ENCODE peak calls at places on chromosomes 7 and 10, in eight cellular contexts. One of them, this sample, is unnamed.
A peak's percentile ranks its signal among the peaks of the same experiment; 100 is the strongest.

GRCh38 chr10:26739087-26739631 is 41.7 kb downstream of the PDSS1 start:
- DNase-seq in HEK293T: no peak
- DNase-seq in GF-D8: no peak
- DNase-seq in T-helper 2 cell: peak; percentile 86
- DNase-seq in stimulated activated CD4-positive, alpha-beta T cell treated with anti-CD3 and anti-CD28 coated beads, Interleukin-15, amount 100 ng/mL, for 24 hours: peak; percentile 44
- DNase-seq in renal cortical epithelial cell: no peak
- DNase-seq in activated effector memory CD4-positive, alpha-beta T cell treated with anti-CD3 and anti-CD28 coated beads, Interleukin-2, amount 50 U/mL, for 16 hours: no peak
- DNase-seq in iPS DF 6.9: no peak
- DNase-seq in this sample: no peak

GRCh38 chr10:93542358-93542791 is 24.1 kb upstream of the FFAR4 start:
- DNase-seq in stimulated activated CD4-positive, alpha-beta T cell treated with anti-CD3 and anti-CD28 coated beads, Interleukin-15, amount 100 ng/mL, for 24 hours: no peak
- DNase-seq in activated effector memory CD4-positive, alpha-beta T cell treated with anti-CD3 and anti-CD28 coated beads, Interleukin-2, amount 50 U/mL, for 16 hours: no peak
- DNase-seq in GF-D8: no peak
- DNase-seq in iPS DF 6.9: no peak
- DNase-seq in T-helper 2 cell: no peak
- DNase-seq in HEK293T: no peak
- DNase-seq in renal cortical epithelial cell: peak; percentile 10
- DNase-seq in this sample: no peak

GRCh38 chr10:132370426-132371340 is 26.3 kb upstream of the PWWP2B start:
- DNase-seq in T-helper 2 cell: no peak
- DNase-seq in stimulated activated CD4-positive, alpha-beta T cell treated with anti-CD3 and anti-CD28 coated beads, Interleukin-15, amount 100 ng/mL, for 24 hours: no peak
- DNase-seq in HEK293T: no peak
- DNase-seq in activated effector memory CD4-positive, alpha-beta T cell treated with anti-CD3 and anti-CD28 coated beads, Interleukin-2, amount 50 U/mL, for 16 hours: no peak
- DNase-seq in GF-D8: no peak
- DNase-seq in iPS DF 6.9: no peak
- DNase-seq in renal cortical epithelial cell: no peak
- DNase-seq in this sample: no peak

GRCh38 chr7:88226886-88227516 is 7.2 kb upstream of the SRI start:
- DNase-seq in renal cortical epithelial cell: peak; percentile 97
- DNase-seq in HEK293T: no peak
- DNase-seq in stimulated activated CD4-positive, alpha-beta T cell treated with anti-CD3 and anti-CD28 coated beads, Interleukin-15, amount 100 ng/mL, for 24 hours: no peak
- DNase-seq in T-helper 2 cell: no peak
- DNase-seq in activated effector memory CD4-positive, alpha-beta T cell treated with anti-CD3 and anti-CD28 coated beads, Interleukin-2, amount 50 U/mL, for 16 hours: no peak
- DNase-seq in GF-D8: no peak
- DNase-seq in iPS DF 6.9: no peak
- DNase-seq in this sample: no peak

GRCh38 chr7:94421711-94422110 is 27.0 kb downstream of the COL1A2 start:
- DNase-seq in T-helper 2 cell: no peak
- DNase-seq in activated effector memory CD4-positive, alpha-beta T cell treated with anti-CD3 and anti-CD28 coated beads, Interleukin-2, amount 50 U/mL, for 16 hours: no peak
- DNase-seq in renal cortical epithelial cell: no peak
- DNase-seq in GF-D8: no peak
- DNase-seq in iPS DF 6.9: no peak
- DNase-seq in HEK293T: no peak
- DNase-seq in stimulated activated CD4-positive, alpha-beta T cell treated with anti-CD3 and anti-CD28 coated beads, Interleukin-15, amount 100 ng/mL, for 24 hours: no peak
- DNase-seq in this sample: no peak

GRCh38 chr7:106317971-106318370 is 33.2 kb upstream of the NAMPT start:
- DNase-seq in GF-D8: no peak
- DNase-seq in activated effector memory CD4-positive, alpha-beta T cell treated with anti-CD3 and anti-CD28 coated beads, Interleukin-2, amount 50 U/mL, for 16 hours: no peak
- DNase-seq in renal cortical epithelial cell: peak; percentile 56
- DNase-seq in iPS DF 6.9: no peak
- DNase-seq in T-helper 2 cell: no peak
- DNase-seq in HEK293T: no peak
- DNase-seq in stimulated activated CD4-positive, alpha-beta T cell treated with anti-CD3 and anti-CD28 coated beads, Interleukin-15, amount 100 ng/mL, for 24 hours: no peak
- DNase-seq in this sample: no peak

GRCh38 chr7:120729300-120729699 is 128.6 kb downstream of the TSPAN12 start:
- DNase-seq in stimulated activated CD4-positive, alpha-beta T cell treated with anti-CD3 and anti-CD28 coated beads, Interleukin-15, amount 100 ng/mL, for 24 hours: no peak
- DNase-seq in HEK293T: no peak
- DNase-seq in iPS DF 6.9: no peak
- DNase-seq in renal cortical epithelial cell: no peak
- DNase-seq in T-helper 2 cell: no peak
- DNase-seq in GF-D8: no peak
- DNase-seq in activated effector memory CD4-positive, alpha-beta T cell treated with anti-CD3 and anti-CD28 coated beads, Interleukin-2, amount 50 U/mL, for 16 hours: no peak
- DNase-seq in this sample: no peak

GRCh38 chr10:35942052-35942451 is 300.0 kb upstream of the FZD8 start:
- DNase-seq in iPS DF 6.9: no peak
- DNase-seq in T-helper 2 cell: no peak
- DNase-seq in HEK293T: no peak
- DNase-seq in renal cortical epithelial cell: no peak
- DNase-seq in activated effector memory CD4-positive, alpha-beta T cell treated with anti-CD3 and anti-CD28 coated beads, Interleukin-2, amount 50 U/mL, for 16 hours: no peak
- DNase-seq in GF-D8: no peak
- DNase-seq in stimulated activated CD4-positive, alpha-beta T cell treated with anti-CD3 and anti-CD28 coated beads, Interleukin-15, amount 100 ng/mL, for 24 hours: no peak
- DNase-seq in this sample: no peak

GRCh38 chr7:67309764-67310548 is 313.3 kb downstream of the TYW1 start:
- DNase-seq in renal cortical epithelial cell: no peak
- DNase-seq in GF-D8: no peak
- DNase-seq in HEK293T: no peak
- DNase-seq in T-helper 2 cell: no peak
- DNase-seq in stimulated activated CD4-positive, alpha-beta T cell treated with anti-CD3 and anti-CD28 coated beads, Interleukin-15, amount 100 ng/mL, for 24 hours: no peak
- DNase-seq in activated effector memory CD4-positive, alpha-beta T cell treated with anti-CD3 and anti-CD28 coated beads, Interleukin-2, amount 50 U/mL, for 16 hours: no peak
- DNase-seq in iPS DF 6.9: no peak
- DNase-seq in this sample: no peak

GRCh38 chr7:113756250-113756649 is 162.6 kb downstream of the PPP1R3A start:
- DNase-seq in HEK293T: no peak
- DNase-seq in activated effector memory CD4-positive, alpha-beta T cell treated with anti-CD3 and anti-CD28 coated beads, Interleukin-2, amount 50 U/mL, for 16 hours: no peak
- DNase-seq in GF-D8: no peak
- DNase-seq in stimulated activated CD4-positive, alpha-beta T cell treated with anti-CD3 and anti-CD28 coated beads, Interleukin-15, amount 100 ng/mL, for 24 hours: no peak
- DNase-seq in renal cortical epithelial cell: no peak
- DNase-seq in iPS DF 6.9: no peak
- DNase-seq in T-helper 2 cell: no peak
- DNase-seq in this sample: no peak

GRCh38 chr10:58775960-58776574 is 263.4 kb downstream of the BICC1 start:
- DNase-seq in iPS DF 6.9: no peak
- DNase-seq in renal cortical epithelial cell: peak; percentile 81
- DNase-seq in stimulated activated CD4-positive, alpha-beta T cell treated with anti-CD3 and anti-CD28 coated beads, Interleukin-15, amount 100 ng/mL, for 24 hours: no peak
- DNase-seq in HEK293T: no peak
- DNase-seq in GF-D8: no peak
- DNase-seq in activated effector memory CD4-positive, alpha-beta T cell treated with anti-CD3 and anti-CD28 coated beads, Interleukin-2, amount 50 U/mL, for 16 hours: no peak
- DNase-seq in T-helper 2 cell: no peak
- DNase-seq in this sample: no peak

GRCh38 chr10:131179386-131179785 is 132.1 kb downstream of the TCERG1L start:
- DNase-seq in iPS DF 6.9: no peak
- DNase-seq in activated effector memory CD4-positive, alpha-beta T cell treated with anti-CD3 and anti-CD28 coated beads, Interleukin-2, amount 50 U/mL, for 16 hours: peak; percentile 38
- DNase-seq in GF-D8: no peak
- DNase-seq in renal cortical epithelial cell: no peak
- DNase-seq in stimulated activated CD4-positive, alpha-beta T cell treated with anti-CD3 and anti-CD28 coated beads, Interleukin-15, amount 100 ng/mL, for 24 hours: no peak
- DNase-seq in T-helper 2 cell: no peak
- DNase-seq in HEK293T: no peak
- DNase-seq in this sample: no peak